ENCODE peak calls at places on chromosomes 2 and 18, in eight cellular contexts. C, W, F, D, O, N, L and K are unnamed samples.

GRCh38 chr2:179536185-179536584 is 271.6 kb upstream of the SESTD1 start:
- DNase-seq in C (no peak), W (no peak), F (no peak), D (no peak), O (no peak), N (no peak), L (no peak), K (no peak)

GRCh38 chr2:176122266-176122632 is 270 bp upstream of the HOXD9 start:
- DNase-seq in C (no peak), W (no peak), F (no peak), D (peak), O (no peak), N (no peak), L (no peak), K (no peak)

GRCh38 chr2:172350844-172351480 is 76.4 kb upstream of the ITGA6 start:
- DNase-seq in C (no peak), W (peak), F (no peak), D (no peak), O (peak), N (no peak), L (no peak), K (no peak)

GRCh38 chr18:62201870-62202269 is 14.8 kb downstream of the RELCH start:
- DNase-seq in C (no peak), W (no peak), F (no peak), D (no peak), O (no peak), N (no peak), L (no peak), K (no peak)

GRCh38 chr2:44075536-44075935 is 79.7 kb upstream of the LRPPRC start:
- DNase-seq in C (no peak), W (peak), F (peak), D (no peak), O (no peak), N (no peak), L (no peak), K (peak)

GRCh38 chr18:63567276-63567675 is 19.9 kb upstream of the SERPINB13 start:
- DNase-seq in C (no peak), W (no peak), F (no peak), D (no peak), O (no peak), N (no peak), L (no peak), K (no peak)

GRCh38 chr18:63552581-63552980 is 10.4 kb downstream of the SERPINB12 start:
- DNase-seq in C (no peak), W (no peak), F (no peak), D (no peak), O (no peak), N (no peak), L (no peak), K (no peak)

GRCh38 chr2:152617464-152618187 is 99.6 kb downstream of the PRPF40A start:
- DNase-seq in C (no peak), W (no peak), F (no peak), D (no peak), O (no peak), N (no peak), L (no peak), K (no peak)

GRCh38 chr18:40124107-40124506 is 1830.9 kb upstream of the PIK3C3 start:
- DNase-seq in C (peak), W (no peak), F (no peak), D (no peak), O (no peak), N (peak), L (no peak), K (peak)

GRCh38 chr18:44766461-44766860 is 85.8 kb downstream of the SETBP1 start:
- DNase-seq in C (no peak), W (no peak), F (no peak), D (no peak), O (no peak), N (no peak), L (no peak), K (no peak)

GRCh38 chr2:85255813-85256581 is 71.8 kb downstream of the TGOLN2 start:
- DNase-seq in C (no peak), W (no peak), F (no peak), D (peak), O (no peak), N (no peak), L (no peak), K (peak)

GRCh38 chr2:191421950-191422349 is 176.7 kb downstream of the MYO1B start:
- DNase-seq in C (no peak), W (no peak), F (no peak), D (no peak), O (no peak), N (no peak), L (no peak), K (peak)

GRCh38 chr2:68225119-68225632 is 27.2 kb downstream of the PPP3R1 start:
- DNase-seq in C (no peak), W (no peak), F (no peak), D (no peak), O (no peak), N (peak), L (no peak), K (peak)

GRCh38 chr2:19536136-19536535 is 177.7 kb upstream of the OSR1 start:
- DNase-seq in C (no peak), W (no peak), F (no peak), D (no peak), O (no peak), N (no peak), L (no peak), K (peak)

GRCh38 chr2:60094450-60094929 is 459.0 kb downstream of the BCL11A start:
- DNase-seq in C (no peak), W (no peak), F (no peak), D (no peak), O (no peak), N (peak), L (no peak), K (no peak)

GRCh38 chr2:200184748-200185574 is 121.5 kb upstream of the SPATS2L start:
- DNase-seq in C (no peak), W (no peak), F (no peak), D (no peak), O (no peak), N (no peak), L (no peak), K (no peak)

GRCh38 chr2:223084873-223085272 is 32.9 kb downstream of the KCNE4 start:
- DNase-seq in C (no peak), W (no peak), F (no peak), D (no peak), O (no peak), N (peak), L (no peak), K (no peak)

GRCh38 chr18:57728941-57729511 is 74.1 kb downstream of the ATP8B1 start:
- DNase-seq in C (peak), W (no peak), F (no peak), D (no peak), O (no peak), N (peak), L (no peak), K (no peak)

GRCh38 chr2:74583504-74583903 is 29.0 kb downstream of the DOK1 start:
- DNase-seq in C (no peak), W (no peak), F (no peak), D (no peak), O (no peak), N (peak), L (no peak), K (peak)

GRCh38 chr2:34003795-34004194 is 404.7 kb upstream of the FAM98A start:
- DNase-seq in C (no peak), W (no peak), F (no peak), D (peak), O (no peak), N (no peak), L (no peak), K (no peak)

GRCh38 chr2:158502984-158503383 is 46.2 kb downstream of the PKP4 start:
- DNase-seq in C (peak), W (no peak), F (peak), D (no peak), O (no peak), N (peak), L (no peak), K (peak)

GRCh38 chr18:40469851-40470250 is 1485.2 kb upstream of the PIK3C3 start:
- DNase-seq in C (no peak), W (no peak), F (no peak), D (no peak), O (no peak), N (no peak), L (no peak), K (no peak)

GRCh38 chr2:33091541-33092123 is 144.9 kb downstream of the LTBP1 start:
- DNase-seq in C (no peak), W (no peak), F (no peak), D (no peak), O (no peak), N (no peak), L (no peak), K (no peak)